ENCODE peak calls at places on chromosome 18, in eight cellular contexts. T, B, X, G, Y, U, Q and V are unnamed samples. For H3K4me1 and H3K36me3, the result is how much of the 10 kb centered on the place peaks cover.

GRCh38 chr18:28267878-28268625 is 91.1 kb upstream of the CDH2 start:
- DNase-seq in G (no peak), B (no peak), U (no peak), X (no peak), T (no peak), Q (no peak), Y (peak), V (no peak)

GRCh38 chr18:74739926-74740325 is 142.3 kb downstream of the ZNF407 start:
- DNase-seq in T (no peak), G (no peak), B (no peak), U (no peak), X (no peak), Q (no peak), Y (no peak), V (no peak)

GRCh38 chr18:47901624-47902362 is 28.7 kb downstream of the SMAD2 start:
- DNase-seq in U (no peak), G (no peak), Q (no peak), Y (no peak), T (no peak), X (no peak), B (no peak), V (no peak)

GRCh38 chr18:6525593-6525992 is 110.9 kb upstream of the L3MBTL4 start:
- DNase-seq in X (no peak), G (no peak), Q (no peak), B (no peak), T (no peak), Y (no peak), U (no peak), V (no peak)

GRCh38 chr18:71426441-71426840 is 1117.7 kb downstream of the CBLN2 start:
- DNase-seq in X (no peak), U (no peak), Y (no peak), T (no peak), G (no peak), B (no peak), Q (no peak), V (no peak)

GRCh38 chr18:158128-159036 is at the start of gene USP14:
- DNase-seq in Q (peak), B (peak), T (peak), X (peak), U (peak), Y (peak), G (peak), V (peak)

GRCh38 chr18:5309888-5310470 is 14.5 kb upstream of the ZBTB14 start:
- DNase-seq in Y (no peak), Q (no peak), T (no peak), U (no peak), G (no peak), X (no peak), B (no peak), V (no peak)

GRCh38 chr18:44729631-44730101 is 49.0 kb downstream of the SETBP1 start:
- DNase-seq in B (no peak), Y (no peak), U (no peak), T (peak), G (no peak), X (no peak), Q (no peak), V (no peak)

GRCh38 chr18:35122586-35123224 is 81.5 kb downstream of the MAPRE2 start:
- DNase-seq in Q (no peak), B (no peak), G (no peak), X (no peak), T (no peak), Y (no peak), U (no peak), V (no peak)

GRCh38 chr18:25189391-25190185 is 162.4 kb downstream of the ZNF521 start:
- DNase-seq in Q (no peak), T (no peak), G (no peak), X (no peak), Y (no peak), B (no peak), U (no peak), V (no peak)

GRCh38 chr18:12008842-12009580 is 27.7 kb downstream of the IMPA2 start:
- DNase-seq in X (peak), B (no peak), U (no peak), Q (no peak), Y (no peak), T (no peak), G (no peak), V (no peak)

GRCh38 chr18:2979871-2980606 is 32.9 kb downstream of the LPIN2 start:
- DNase-seq in B (no peak), G (no peak), Y (peak), U (no peak), Q (no peak), T (no peak), X (no peak), V (no peak)

GRCh38 chr18:42045346-42045745 is 90.3 kb downstream of the PIK3C3 start:
- DNase-seq in G (no peak), Q (no peak), Y (peak), B (no peak), X (no peak), T (no peak), U (no peak), V (no peak)

GRCh38 chr18:35172009-35172408 is 68.8 kb upstream of the ZNF397 start:
- DNase-seq in Y (no peak), G (no peak), X (no peak), T (no peak), U (no peak), Q (no peak), B (no peak), V (no peak)

GRCh38 chr18:77164026-77164425 is 31.4 kb upstream of the MBP start:
- DNase-seq in Y (no peak), U (no peak), X (no peak), T (no peak), Q (no peak), G (no peak), B (no peak), V (no peak)

GRCh38 chr18:22604390-22604985 is 186.8 kb upstream of the CTAGE1 start:
- DNase-seq in Y (peak), T (no peak), G (no peak), Q (no peak), U (no peak), B (peak), X (no peak), V (no peak)

GRCh38 chr18:46264255-46264654 is 160.1 kb downstream of the HAUS1 start:
- DNase-seq in G (no peak), T (no peak), B (no peak), Q (peak), Y (peak), X (no peak), U (peak), V (no peak)

GRCh38 chr18:28588884-28589549 is 412.1 kb upstream of the CDH2 start:
- DNase-seq in Y (no peak), G (no peak), Q (no peak), U (no peak), T (no peak), B (no peak), X (no peak), V (no peak)

GRCh38 chr18:11272516-11272915 is 123.1 kb upstream of the PIEZO2 start:
- DNase-seq in T (no peak), U (no peak), Y (no peak), B (no peak), Q (no peak), X (no peak), G (no peak), V (no peak)

GRCh38 chr18:48693625-48694262 is 154.9 kb downstream of the CTIF start:
- DNase-seq in Y (no peak), B (no peak), T (peak), X (no peak), Q (no peak), G (no peak), U (no peak), V (no peak)

GRCh38 chr18:12049983-12050811 is 43.4 kb upstream of the ANKRD62 start:
- DNase-seq in T (no peak), X (no peak), B (no peak), U (no peak), Y (no peak), Q (no peak), G (peak), V (no peak)

GRCh38 chr18:12679183-12679786 is 21.4 kb upstream of the SPIRE1 start:
- DNase-seq in T (peak), G (no peak), Y (peak), X (peak), U (no peak), Q (no peak), B (no peak), V (no peak)

GRCh38 chr18:40692871-40693270 is 1262.2 kb upstream of the PIK3C3 start:
- DNase-seq in T (no peak), U (no peak), Q (no peak), X (no peak), Y (no peak), G (no peak), B (no peak), V (no peak)

GRCh38 chr18:50111398-50111797 is 83.5 kb downstream of the MYO5B start:
- DNase-seq in T (no peak), G (no peak), X (no peak), B (no peak), Y (no peak), Q (no peak), U (no peak), V (no peak)

GRCh38 chr18:29198834-29199233 is 1021.9 kb upstream of the CDH2 start:
- DNase-seq in Y (no peak), B (no peak), Q (no peak), U (no peak), X (no peak), G (no peak), T (no peak), V (no peak)

GRCh38 chr18:48733854-48734253 is 195.0 kb downstream of the CTIF start:
- DNase-seq in X (no peak), B (no peak), T (no peak), G (no peak), Y (no peak), U (no peak), Q (no peak), V (no peak)

GRCh38 chr18:14089781-14090180 is 42.5 kb downstream of the ZNF519 start:
- DNase-seq in Q (no peak), U (no peak), B (no peak), Y (no peak), X (no peak), T (no peak), G (no peak), V (no peak)

GRCh38 chr18:13500891-13501887 is 225.2 kb downstream of the FAM210A start:
- DNase-seq in G (no peak), T (no peak), Y (peak), X (peak), U (no peak), Q (no peak), B (peak), V (no peak)

GRCh38 chr18:75053028-75053624 is 155.8 kb downstream of the PTGR3 start:
- DNase-seq in G (no peak), T (no peak), X (no peak), Q (no peak), U (no peak), Y (no peak), B (no peak), V (no peak)

GRCh38 chr18:34707670-34708069 is 2.4 kb upstream of the DTNA start:
- DNase-seq in G (no peak), B (no peak), X (peak), T (no peak), Y (peak), Q (peak), U (no peak), V (peak)

GRCh38 chr18:3305354-3305762 is 43.4 kb downstream of the MYL12B start:
- DNase-seq in T (no peak), X (no peak), Q (no peak), B (no peak), G (no peak), U (no peak), Y (peak), V (peak)

GRCh38 chr18:22674300-22674699 is 256.6 kb upstream of the CTAGE1 start:
- DNase-seq in Q (peak), X (no peak), B (no peak), T (no peak), Y (peak), U (no peak), G (no peak), V (no peak)

GRCh38 chr18:26394047-26394654 is 154.2 kb downstream of the KCTD1 start:
- DNase-seq in X (no peak), T (no peak), B (no peak), U (no peak), G (no peak), Q (no peak), Y (no peak), V (no peak)

GRCh38 chr18:26397019-26397418 is 151.3 kb downstream of the KCTD1 start:
- DNase-seq in B (no peak), X (no peak), G (no peak), T (no peak), Y (no peak), U (no peak), Q (no peak), V (no peak)
- H3K4me1 ChIP-seq in B (under half), X (under half), G (under half), T (under half), Y (under half), U (under half), Q (under half), V (under half)

GRCh38 chr18:79507076-79507545 is 111.4 kb downstream of the NFATC1 start:
- DNase-seq in B (peak), X (peak), U (peak), Q (no peak), T (peak), Y (peak), G (no peak), V (no peak)

GRCh38 chr18:79506191-79507075 is 110.7 kb downstream of the NFATC1 start:
- DNase-seq in X (peak), U (no peak), B (peak), T (peak), Y (no peak), G (no peak), Q (no peak), V (no peak)

GRCh38 chr18:79509536-79509930 is 113.8 kb downstream of the NFATC1 start:
- DNase-seq in G (no peak), Q (no peak), T (peak), X (peak), Y (no peak), B (peak), U (no peak), V (no peak)

GRCh38 chr18:79508565-79509535 is 113.1 kb downstream of the NFATC1 start:
- DNase-seq in Y (no peak), B (peak), Q (no peak), T (peak), X (peak), G (no peak), U (no peak), V (no peak)

DNA sequence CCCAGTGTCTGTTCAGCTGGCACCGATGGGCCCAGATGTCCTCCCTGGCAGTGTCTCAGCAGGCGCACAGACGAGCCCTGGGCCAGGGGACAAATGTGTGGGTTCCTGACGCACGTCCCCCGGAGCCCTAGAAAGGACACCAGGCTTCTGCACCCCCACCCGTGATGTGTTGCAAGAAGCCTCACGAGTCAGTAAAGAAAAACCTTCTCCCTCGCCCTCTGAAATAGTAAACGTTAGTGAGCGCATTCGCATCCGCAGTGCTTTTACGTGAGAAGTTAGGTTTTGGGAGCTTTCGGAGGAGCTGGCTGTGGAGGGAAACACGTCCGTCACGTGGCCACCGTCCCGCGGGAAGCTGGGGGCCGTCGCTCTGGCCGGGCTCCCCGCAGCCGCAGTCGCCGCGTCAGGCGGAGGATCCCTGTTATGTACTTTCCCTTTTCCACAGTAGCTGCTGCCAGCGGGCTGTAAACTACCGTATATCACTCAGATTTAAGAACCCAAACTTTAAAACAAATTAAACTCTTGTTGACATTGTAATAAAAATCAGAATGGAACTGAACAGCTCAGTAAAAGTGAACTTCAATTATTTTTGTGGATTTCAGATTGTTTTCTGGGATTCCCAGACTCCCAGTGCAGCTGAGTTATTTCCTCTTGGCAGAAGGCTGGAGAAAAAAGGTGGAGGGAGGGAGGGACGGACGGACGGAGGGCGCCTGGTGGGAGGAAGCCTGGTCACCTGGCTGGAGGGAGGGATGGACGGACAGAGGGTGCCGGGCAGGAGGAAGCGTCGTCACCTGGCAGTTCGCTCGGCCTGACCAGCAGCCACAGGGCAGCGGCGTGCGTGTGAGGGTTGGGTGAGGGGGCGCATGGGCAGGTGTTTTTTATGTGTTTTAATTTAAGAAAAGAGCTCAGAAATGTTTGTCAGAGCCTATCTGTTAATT is 112.1 kb downstream of the NFATC1 start:
- DNase-seq in U (no peak), G (no peak), Q (no peak), X (peak), Y (peak), T (peak), B (peak), V (no peak)
- TF ChIP-seq POLR2AphosphoS5 in U (no peak), G (peak), Q (no peak), X (peak), Y (no peak), T (peak), B (peak), V (no peak)

DNA sequence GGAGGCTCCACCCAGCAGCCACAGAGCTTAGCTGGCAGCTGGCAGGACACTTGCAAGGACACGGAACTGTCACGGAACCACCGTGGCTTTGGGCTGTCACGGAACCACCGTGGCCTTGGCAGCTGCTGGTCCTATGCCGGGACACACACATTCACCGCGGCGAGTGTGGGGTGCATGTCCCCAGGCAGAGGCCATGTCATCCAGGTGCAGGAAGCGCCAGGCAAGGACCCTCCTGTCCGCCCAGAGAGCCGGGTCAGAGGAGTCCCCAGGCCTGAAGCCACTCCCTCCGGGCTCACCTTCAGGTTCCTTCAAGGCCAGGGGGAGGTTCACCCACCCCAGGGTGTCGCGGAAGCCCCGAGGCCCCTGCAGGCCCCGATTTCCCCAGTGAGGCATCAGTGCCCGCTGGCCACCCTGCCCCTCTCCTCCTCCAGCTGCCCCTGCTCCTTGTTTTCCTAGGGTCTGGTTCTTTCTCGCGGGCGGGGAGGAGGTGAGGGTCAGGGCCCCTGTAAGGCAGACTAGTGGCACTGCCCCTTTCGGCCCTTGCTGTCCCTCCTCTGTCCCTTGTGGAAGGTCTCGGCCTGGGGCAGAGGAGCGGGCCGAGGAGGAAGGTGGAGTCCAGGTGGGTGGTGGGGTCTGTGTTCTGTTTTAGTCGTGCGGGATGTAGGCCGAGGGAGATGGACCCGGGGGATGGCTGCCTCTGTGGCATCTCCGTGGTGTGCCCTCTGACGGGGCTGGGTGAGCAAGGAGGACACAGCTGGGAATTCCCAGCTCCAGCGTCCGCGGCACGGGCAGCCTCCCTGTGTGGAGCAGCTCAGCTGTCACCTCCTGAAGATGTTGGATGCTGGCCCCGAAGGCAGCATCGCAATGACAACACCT is 60.6 kb downstream of the NFATC1 start:
- DNase-seq in Q (no peak), Y (no peak), B (no peak), X (no peak), G (no peak), U (no peak), T (no peak), V (no peak)
- H3K36me3 ChIP-seq in Q (under half), Y (under half), B (under half), X (under half), G (half or more), U (under half), T (half or more), V (under half)

DNA sequence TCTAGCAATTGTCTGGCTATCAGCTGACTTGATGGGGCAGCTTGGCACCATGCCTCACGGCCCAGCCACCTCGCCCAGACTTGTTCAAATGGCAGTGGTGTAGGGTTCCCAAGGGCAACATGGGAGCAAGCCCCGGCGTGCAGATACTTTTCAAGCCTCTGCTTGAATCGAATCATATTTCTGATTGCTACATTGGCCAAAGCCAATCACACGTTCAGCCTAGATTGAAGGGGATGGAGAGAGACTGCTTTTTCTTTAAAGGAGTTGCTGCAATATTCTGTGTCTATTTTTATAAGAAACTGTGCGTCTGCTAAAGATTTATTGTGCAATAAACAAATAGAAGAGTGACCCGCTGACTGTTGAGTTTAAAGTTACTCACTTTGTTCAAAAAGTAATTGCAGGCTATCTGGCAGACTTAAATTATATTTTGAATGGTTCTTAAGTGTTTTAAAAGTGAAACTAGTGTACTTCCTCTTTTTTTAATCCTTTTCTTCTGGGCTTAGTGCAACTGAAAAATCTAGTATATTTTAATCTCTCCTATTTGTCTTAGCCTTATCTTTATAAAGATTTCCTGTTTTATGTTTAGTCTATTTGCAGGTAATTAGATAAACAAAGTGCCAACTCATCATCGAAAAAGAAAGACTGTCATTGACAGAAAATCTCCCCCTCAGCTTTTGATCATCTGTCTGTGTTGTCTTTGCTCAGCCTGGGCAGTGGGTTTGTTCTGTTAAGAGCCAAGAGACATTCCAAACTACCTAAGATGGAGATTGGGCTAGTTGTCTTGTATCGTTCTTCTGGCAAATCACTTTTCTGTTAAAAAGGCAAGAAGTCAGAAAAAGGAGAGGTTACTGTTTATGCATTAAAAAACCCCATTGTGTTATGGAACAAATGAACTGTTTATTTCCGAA is 156.1 kb downstream of the TPGS2 start:
- DNase-seq in X (peak), B (no peak), G (no peak), T (no peak), Q (no peak), Y (no peak), U (no peak), V (no peak)
- H3K4me1 ChIP-seq in X (under half), B (under half), G (under half), T (under half), Q (under half), Y (under half), U (under half), V (under half)

GRCh38 chr18:24018299-24018910 is 3.9 kb downstream of the TTC39C start:
- DNase-seq in Y (no peak), B (no peak), U (no peak), T (no peak), G (no peak), Q (no peak), X (no peak), V (no peak)

GRCh38 chr18:24022141-24022540 is 7.6 kb downstream of the TTC39C start:
- DNase-seq in B (no peak), T (no peak), U (no peak), G (no peak), Q (no peak), Y (no peak), X (no peak), V (no peak)

GRCh38 chr18:24021505-24021904 is 7.0 kb downstream of the TTC39C start:
- DNase-seq in U (no peak), B (no peak), G (no peak), Y (no peak), Q (no peak), T (no peak), X (no peak), V (no peak)

GRCh38 chr18:24016643-24017042 is 2.1 kb downstream of the TTC39C start:
- DNase-seq in T (no peak), Y (peak), U (no peak), G (no peak), X (no peak), B (no peak), Q (peak), V (no peak)

GRCh38 chr18:24019641-24020331 is 5.2 kb downstream of the TTC39C start:
- DNase-seq in B (no peak), X (no peak), T (no peak), U (no peak), G (no peak), Q (no peak), Y (no peak), V (no peak)
- TF ChIP-seq POLR2AphosphoS5 in B (no peak), X (no peak), T (no peak), U (no peak), G (no peak), Q (no peak), Y (no peak), V (no peak)